ENCODE peak calls at places on chromosomes 11 and 22, in ten cellular contexts. D is GM23338; U is iPS DF 6.9; I is upper lobe of left lung; Z is HAP-1; X is OCI-LY7; T is BE2C; C is CD8-positive, alpha-beta T cell; N is mesendoderm; W is GM23248. S is an unnamed sample. For H3K4me1, the result is how much of the 10 kb centered on the place peaks cover.

GRCh38 chr11:111814567-111814966 is 48.4 kb upstream of the PPP2R1B start:
- DNase-seq in U (no peak), I (no peak), Z (no peak), W (no peak), C (no peak), N (no peak), T (no peak), X (no peak), D (no peak), S (no peak)

GRCh38 chr11:20873054-20873453 is 203.7 kb downstream of the NELL1 start:
- DNase-seq in C (no peak), T (peak), U (peak), I (no peak), D (peak), N (peak), W (peak), X (peak), Z (peak), S (peak)

GRCh38 chr22:21582801-21583740 is 15.6 kb downstream of the UBE2L3 start:
- DNase-seq in C (no peak), D (no peak), N (no peak), W (no peak), I (no peak), Z (no peak), X (peak), U (no peak), T (no peak), S (no peak)

GRCh38 chr11:61967924-61968757 is 707 bp upstream of the FTH1 start:
- DNase-seq in Z (peak), W (peak), X (peak), T (no peak), D (peak), N (peak), I (peak), U (no peak), C (peak), S (peak)

GRCh38 chr11:57083641-57084385 is 95.1 kb downstream of the OR5AK2 start:
- DNase-seq in D (no peak), X (no peak), C (no peak), I (no peak), U (no peak), N (no peak), W (no peak), Z (no peak), T (no peak), S (no peak)

GRCh38 chr11:3123761-3124733 is 41.1 kb downstream of the OSBPL5 start:
- DNase-seq in C (no peak), U (no peak), W (peak), I (peak), D (no peak), N (no peak), Z (no peak), X (no peak), T (peak), S (no peak)

GRCh38 chr22:21450858-21451331 is 16.3 kb upstream of the TMEM191C start:
- DNase-seq in N (no peak), Z (peak), D (no peak), X (no peak), T (peak), W (no peak), C (no peak), U (no peak), I (no peak), S (peak)

GRCh38 chr11:122176651-122177050 is 60.6 kb upstream of the BLID start:
- DNase-seq in Z (no peak), C (no peak), I (no peak), U (no peak), N (no peak), W (peak), D (no peak), T (no peak), X (no peak), S (no peak)

GRCh38 chr11:105790841-105791240 is 181.0 kb downstream of the GRIA4 start:
- DNase-seq in C (no peak), W (no peak), Z (no peak), U (no peak), I (no peak), D (no peak), T (no peak), X (no peak), N (no peak), S (no peak)

GRCh38 chr11:1853376-1854131 is 670 bp downstream of the LSP1 start:
- DNase-seq in C (no peak), W (no peak), I (peak), U (no peak), T (no peak), Z (no peak), X (peak), D (no peak), N (no peak), S (no peak)

GRCh38 chr11:65660038-65660437 is 2.7 kb downstream of the RELA start:
- DNase-seq in W (no peak), I (peak), U (no peak), T (no peak), X (no peak), Z (no peak), D (no peak), N (no peak), C (no peak), S (no peak)

GRCh38 chr11:986270-986951 is 50.1 kb downstream of the MUC6 start:
- DNase-seq in Z (no peak), W (no peak), X (no peak), N (no peak), C (no peak), U (no peak), T (no peak), I (no peak), D (no peak), S (no peak)

GRCh38 chr22:39820266-39820665 is 73.3 kb downstream of the ENTHD1 start:
- DNase-seq in U (no peak), Z (no peak), X (no peak), N (peak), I (no peak), C (no peak), T (no peak), D (no peak), W (peak), S (no peak)

GRCh38 chr11:75667831-75668507 is 869 bp downstream of the MAP6 start:
- DNase-seq in U (no peak), N (peak), D (peak), I (peak), X (no peak), Z (peak), T (peak), C (no peak), W (peak), S (peak)

GRCh38 chr11:1200611-1201191 is 22.2 kb upstream of the MUC5B start:
- DNase-seq in X (no peak), I (no peak), N (no peak), T (no peak), Z (no peak), U (no peak), W (no peak), C (no peak), D (no peak), S (no peak)

GRCh38 chr11:94219771-94220170 is 84.6 kb upstream of the IZUMO1R start:
- DNase-seq in I (no peak), W (no peak), C (no peak), T (peak), D (peak), Z (no peak), X (peak), U (no peak), N (peak), S (no peak)

GRCh38 chr11:95788921-95789505 is 569 bp downstream of the FAM76B start:
- DNase-seq in U (no peak), X (peak), Z (peak), I (no peak), C (peak), W (peak), N (peak), T (peak), D (peak), S (peak)

GRCh38 chr11:73235236-73235786 is 17.2 kb downstream of the P2RY2 start:
- DNase-seq in I (no peak), T (peak), N (no peak), C (no peak), D (no peak), Z (no peak), W (no peak), U (no peak), X (no peak), S (no peak)

GRCh38 chr11:73236205-73236765 is 18.2 kb downstream of the P2RY2 start:
- DNase-seq in N (no peak), I (no peak), Z (no peak), D (no peak), W (no peak), C (no peak), X (no peak), U (no peak), T (peak), S (no peak)

GRCh38 chr11:73233211-73233610 is 15.1 kb downstream of the P2RY2 start:
- DNase-seq in D (no peak), I (no peak), C (no peak), T (no peak), W (no peak), X (no peak), U (no peak), N (no peak), Z (no peak), S (no peak)

GRCh38 chr11:73234403-73235181 is 16.5 kb downstream of the P2RY2 start:
- DNase-seq in X (no peak), T (peak), Z (no peak), W (no peak), D (no peak), C (no peak), I (peak), U (no peak), N (no peak), S (no peak)

DNA sequence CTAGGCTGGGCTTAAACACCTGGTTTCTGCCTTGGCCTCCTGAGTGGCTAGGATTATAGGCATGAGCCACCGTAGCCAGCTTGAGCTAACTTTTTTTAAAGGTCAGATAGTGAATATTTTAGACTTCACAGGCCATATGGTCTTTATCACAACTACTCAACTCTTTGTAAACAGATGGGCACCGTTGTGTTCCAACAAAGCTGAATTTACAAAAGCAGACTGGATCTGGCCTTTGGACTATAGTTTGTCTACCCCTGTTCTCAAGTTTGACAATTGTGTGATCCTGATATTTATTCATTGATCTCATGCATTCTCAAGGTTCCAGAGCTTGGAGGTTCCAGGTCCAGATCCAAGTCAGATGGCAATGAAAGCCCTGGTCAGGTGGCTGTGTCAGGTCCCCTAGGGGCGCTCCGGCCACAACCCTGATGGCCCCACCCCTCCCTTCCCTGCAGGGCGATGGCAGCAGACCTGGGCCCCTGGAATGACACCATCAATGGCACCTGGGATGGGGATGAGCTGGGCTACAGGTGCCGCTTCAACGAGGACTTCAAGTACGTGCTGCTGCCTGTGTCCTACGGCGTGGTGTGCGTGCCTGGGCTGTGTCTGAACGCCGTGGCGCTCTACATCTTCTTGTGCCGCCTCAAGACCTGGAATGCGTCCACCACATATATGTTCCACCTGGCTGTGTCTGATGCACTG is 15.8 kb downstream of the P2RY2 start:
- DNase-seq in N (no peak), T (no peak), C (no peak), U (no peak), X (no peak), Z (no peak), D (no peak), W (no peak), I (no peak), S (no peak)
- H3K4me1 ChIP-seq in N (under half), T (under half), C (under half), U (under half), X (under half), Z (under half), D (under half), W (under half), I (under half), S (under half)

DNA sequence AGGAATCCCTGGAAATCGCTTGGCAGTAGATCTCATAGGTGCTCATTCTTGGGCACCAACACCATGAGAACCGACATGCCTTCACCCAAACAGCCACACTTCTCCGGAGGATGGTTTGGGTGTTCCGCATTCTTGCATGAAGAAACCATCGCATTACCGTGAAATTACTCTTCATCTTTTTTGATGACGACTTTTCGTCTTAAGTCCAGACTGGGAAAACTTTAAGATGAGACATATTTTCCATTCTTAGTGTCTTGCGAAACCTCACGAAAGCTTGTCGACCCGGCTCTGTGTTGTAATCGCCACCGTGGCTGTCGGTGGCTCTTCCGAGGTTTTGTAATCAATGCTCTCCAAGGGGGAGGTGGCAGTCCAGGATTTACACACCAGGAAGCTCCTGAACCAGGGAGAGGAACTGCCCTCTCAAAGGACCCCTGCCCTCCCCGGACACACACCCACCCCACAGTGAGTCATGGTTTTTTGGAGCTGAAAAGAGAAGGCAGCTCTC is 1.7 kb downstream of the TOM1 start:
- DNase-seq in Z (no peak), U (no peak), N (peak), T (no peak), C (no peak), X (no peak), D (peak), W (peak), I (no peak), S (no peak)
- H3K4me3 ChIP-seq in Z (no peak), U (no peak), N (no peak), T (no peak), C (no peak), X (no peak), D (no peak), W (peak), I (peak), S (no peak)

DNA sequence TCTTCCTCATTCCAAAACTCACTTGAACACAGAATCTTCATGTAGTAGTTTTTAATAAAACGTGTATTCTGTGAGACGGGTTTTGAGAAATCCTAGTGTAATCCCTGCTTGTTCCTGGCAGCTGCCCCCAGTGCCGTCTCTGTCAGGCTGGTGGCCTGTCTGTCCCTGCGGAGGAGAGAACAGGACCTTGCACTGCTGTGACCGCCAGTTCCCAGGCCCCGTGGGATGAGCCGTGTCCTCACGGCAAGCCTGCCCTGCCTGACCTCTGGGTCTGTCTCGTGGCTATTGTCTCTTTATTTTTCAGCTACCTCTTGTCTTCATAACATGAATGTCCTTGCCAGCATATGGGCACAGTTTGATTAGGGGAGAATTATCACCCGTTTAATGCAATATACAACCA is 535.5 kb upstream of the B3GAT1 start:
- DNase-seq in Z (no peak), I (no peak), N (no peak), X (no peak), C (no peak), U (no peak), T (no peak), D (no peak), W (no peak), S (no peak)
- H3K4me1 ChIP-seq in Z (under half), I (under half), N (under half), X (under half), C (under half), U (under half), T (under half), D (under half), W (under half), S (under half)

DNA sequence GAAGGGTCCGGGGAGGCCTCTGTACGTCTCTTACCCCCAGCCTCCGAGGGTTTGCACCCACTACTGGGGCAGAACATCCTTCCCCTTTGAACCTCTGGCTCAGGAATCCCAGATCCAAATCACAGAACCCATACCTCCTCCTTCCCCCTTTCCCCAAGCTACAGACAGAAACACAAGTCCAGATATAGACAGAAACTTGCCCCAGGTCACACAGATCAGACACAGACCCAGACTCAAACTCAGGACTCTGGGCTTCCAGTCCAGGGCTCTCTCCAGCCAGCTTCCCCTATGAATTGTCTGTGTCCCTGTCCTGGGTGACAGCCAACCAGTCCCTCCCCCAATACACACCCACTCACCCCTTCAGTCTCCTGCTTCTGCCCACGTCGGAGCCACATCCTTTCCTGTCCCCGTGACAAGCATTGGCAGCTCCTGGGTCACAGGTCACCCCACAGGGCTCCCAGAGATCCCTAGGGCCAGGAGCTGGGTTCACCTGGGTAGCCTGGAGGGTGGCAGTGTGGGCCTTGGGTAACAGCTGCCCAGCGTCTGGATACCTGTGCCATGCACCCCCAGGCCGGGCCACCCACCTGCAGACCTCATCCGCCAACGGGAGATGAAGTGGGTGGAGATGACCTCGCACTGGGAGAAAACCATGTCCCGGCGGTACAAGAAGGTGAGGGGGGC is 772 bp downstream of the TBC1D10C start:
- DNase-seq in U (no peak), T (no peak), X (no peak), N (no peak), W (no peak), I (peak), Z (no peak), C (no peak), D (no peak), S (no peak)
- H3K4me3 ChIP-seq in U (no peak), T (no peak), X (peak), N (no peak), W (no peak), I (peak), Z (no peak), C (peak), D (no peak), S (no peak)

S was measured in SJCRH30.